ENCODE peak calls at places on chromosomes 16 and 17, in seven cellular contexts. Q is colonic mucosa; B is upper lobe of right lung; W is fibroblast of the aortic adventitia; M is CD4-positive, alpha-beta T cell; R is K562; F is HFF-Myc. C is an unnamed sample.

GRCh38 chr16:29710227-29711219 is 31.5 kb downstream of the QPRT start:
- DNase-seq in R (peak), B (peak), Q (peak), F (peak), W (peak), M (no peak), C (peak)

GRCh38 chr17:5526821-5527598 is 40.6 kb downstream of the MIS12 start:
- DNase-seq in Q (peak), M (no peak), B (peak), W (peak), R (peak), F (peak), C (peak)

GRCh38 chr17:76714822-76715461 is 4.2 kb upstream of the MXRA7 start:
- DNase-seq in M (peak), Q (peak), W (peak), B (peak), F (no peak), R (peak), C (peak)

GRCh38 chr17:73266796-73267195 is 5.1 kb upstream of the CPSF4L start:
- DNase-seq in W (no peak), B (no peak), M (no peak), F (no peak), R (no peak), Q (no peak), C (no peak)

GRCh38 chr17:7549401-7550055 is 670 bp downstream of the TNFSF12 start:
- DNase-seq in R (no peak), Q (peak), W (no peak), F (no peak), M (peak), B (peak), C (no peak)

GRCh38 chr17:78293896-78294295 is 62.5 kb downstream of the TMEM235 start:
- DNase-seq in Q (no peak), W (no peak), R (no peak), B (no peak), F (no peak), M (no peak), C (no peak)

GRCh38 chr17:41496803-41497484 is 7.2 kb upstream of the KRT36 start:
- DNase-seq in Q (peak), W (peak), R (peak), M (peak), B (peak), F (peak), C (peak)

GRCh38 chr17:2034157-2034556 is 4.2 kb downstream of the DPH1 start:
- DNase-seq in Q (no peak), F (no peak), M (no peak), W (peak), B (no peak), R (peak), C (no peak)

GRCh38 chr16:87681990-87682570 is 79.8 kb downstream of the JPH3 start:
- DNase-seq in W (peak), Q (no peak), B (no peak), R (peak), F (peak), M (no peak), C (no peak)

GRCh38 chr16:23959069-23959800 is 123.5 kb downstream of the PRKCB start:
- DNase-seq in R (peak), Q (no peak), F (no peak), B (no peak), M (no peak), W (no peak), C (no peak)

GRCh38 chr16:47004652-47005051 is 31.2 kb upstream of the DNAJA2 start:
- DNase-seq in R (no peak), F (no peak), B (no peak), W (no peak), Q (no peak), M (no peak), C (no peak)

GRCh38 chr17:29933379-29933778 is 3.4 kb upstream of the SSH2 start:
- DNase-seq in M (no peak), W (peak), F (peak), R (no peak), B (no peak), Q (no peak), C (no peak)
- TF ChIP-seq CTCF in M (no peak), W (peak), F (peak), R (peak), B (no peak), Q (no peak), C (no peak)

DNA sequence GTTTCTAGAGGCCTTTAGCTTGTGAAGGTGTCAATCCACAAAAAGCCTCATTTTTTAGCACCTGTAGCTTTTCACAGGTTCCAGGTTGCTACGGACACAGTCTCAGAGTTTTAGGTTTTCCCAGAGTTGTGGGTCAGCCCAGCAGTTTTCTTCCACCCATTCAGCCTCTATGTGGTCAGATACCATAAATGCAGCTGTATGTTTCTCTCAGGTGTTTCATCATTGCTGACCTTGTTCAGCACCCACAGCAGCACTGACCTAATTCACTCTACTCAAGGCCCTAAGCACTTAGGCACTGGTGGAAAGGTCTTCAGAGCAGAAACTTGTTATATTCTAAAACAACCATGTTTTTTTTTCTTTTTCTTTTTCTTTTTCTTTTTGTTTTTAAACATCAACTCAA is 15.0 kb upstream of the SPACA3 start:
- DNase-seq in Q (no peak), B (no peak), F (no peak), W (no peak), M (no peak), R (no peak), C (no peak)
- TF ChIP-seq CTCF in Q (no peak), B (no peak), F (no peak), W (no peak), M (no peak), R (no peak), C (no peak)

GRCh38 chr16:19674485-19674884 is 43.5 kb downstream of the KNOP1 start:
- DNase-seq in Q (no peak), F (no peak), M (no peak), B (no peak), R (no peak), W (no peak), C (no peak)

GRCh38 chr16:19681637-19682036 is 36.4 kb downstream of the KNOP1 start:
- DNase-seq in B (no peak), Q (no peak), R (no peak), W (no peak), F (no peak), M (no peak), C (no peak)

GRCh38 chr16:19680972-19681371 is 37.1 kb downstream of the KNOP1 start:
- DNase-seq in Q (no peak), W (no peak), M (no peak), R (no peak), B (no peak), F (no peak), C (no peak)

GRCh38 chr16:19678804-19679203 is 39.2 kb downstream of the KNOP1 start:
- DNase-seq in W (no peak), B (no peak), F (no peak), R (no peak), M (no peak), Q (no peak), C (no peak)

GRCh38 chr16:19677403-19677802 is 40.6 kb downstream of the KNOP1 start:
- DNase-seq in Q (no peak), W (no peak), R (no peak), M (no peak), B (no peak), F (no peak), C (no peak)
- TF ChIP-seq CTCF in Q (no peak), W (no peak), R (no peak), M (no peak), B (no peak), F (no peak), C (no peak)

GRCh38 chr17:28645576-28645939 is 600 bp upstream of the BLTP2 start:
- DNase-seq in R (no peak), F (no peak), M (no peak), B (no peak), W (no peak), Q (peak), C (peak)

GRCh38 chr17:28644782-28645575 is at the start of gene BLTP2:
- DNase-seq in F (peak), W (peak), B (peak), M (peak), R (peak), Q (peak), C (peak)

GRCh38 chr17:28643979-28644781 is 778 bp downstream of the BLTP2 start:
- DNase-seq in F (no peak), B (peak), M (no peak), Q (peak), R (peak), W (peak), C (peak)

GRCh38 chr17:28646039-28646754 is 1.2 kb upstream of the BLTP2 start:
- DNase-seq in B (no peak), W (peak), M (no peak), Q (peak), R (no peak), F (no peak), C (peak)

GRCh38 chr17:28641579-28641978 is 3.4 kb downstream of the BLTP2 start:
- DNase-seq in B (no peak), F (no peak), R (no peak), M (no peak), Q (no peak), W (no peak), C (no peak)
- TF ChIP-seq CTCF in B (no peak), F (no peak), R (no peak), M (no peak), Q (no peak), W (no peak), C (no peak)

C was measured in endothelial cell.